ENCODE peak calls at places on chromosomes 3 and 15, in four cellular contexts. One of them, this sample, is unnamed.
A peak's percentile ranks its signal among the peaks of the same experiment; 100 is the strongest.

GRCh38 chr3:57298041-57298440 is 5.6 kb upstream of the ASB14 start:
- DNase-seq in HTR-8/SVneo: peak; percentile 30
- DNase-seq in upper lobe of left lung: no peak
- DNase-seq in stimulated activated CD8-positive, alpha-beta memory T cell treated with anti-CD3 and anti-CD28 coated beads, Interleukin-7, amount 100 ng/mL, for 1 hour: no peak
- DNase-seq in this sample: no peak

GRCh38 chr15:85639752-85640381 is 154.9 kb downstream of the KLHL25 start:
- DNase-seq in upper lobe of left lung: no peak
- DNase-seq in HTR-8/SVneo: no peak
- DNase-seq in stimulated activated CD8-positive, alpha-beta memory T cell treated with anti-CD3 and anti-CD28 coated beads, Interleukin-7, amount 100 ng/mL, for 1 hour: no peak
- DNase-seq in this sample: no peak

GRCh38 chr3:27141668-27142067 is 227.5 kb downstream of the NEK10 start:
- DNase-seq in stimulated activated CD8-positive, alpha-beta memory T cell treated with anti-CD3 and anti-CD28 coated beads, Interleukin-7, amount 100 ng/mL, for 1 hour: no peak
- DNase-seq in HTR-8/SVneo: no peak
- DNase-seq in upper lobe of left lung: no peak
- DNase-seq in this sample: no peak

GRCh38 chr3:150300847-150301517 is 107.1 kb upstream of the TSC22D2 start:
- DNase-seq in stimulated activated CD8-positive, alpha-beta memory T cell treated with anti-CD3 and anti-CD28 coated beads, Interleukin-7, amount 100 ng/mL, for 1 hour: no peak
- DNase-seq in HTR-8/SVneo: no peak
- DNase-seq in upper lobe of left lung: no peak
- DNase-seq in this sample: no peak

GRCh38 chr15:63517614-63518013 is 13.2 kb downstream of the USP3 start:
- DNase-seq in upper lobe of left lung: no peak
- DNase-seq in stimulated activated CD8-positive, alpha-beta memory T cell treated with anti-CD3 and anti-CD28 coated beads, Interleukin-7, amount 100 ng/mL, for 1 hour: no peak
- DNase-seq in HTR-8/SVneo: no peak
- DNase-seq in this sample: no peak

GRCh38 chr3:134978658-134979057 is 183.6 kb downstream of the EPHB1 start:
- DNase-seq in stimulated activated CD8-positive, alpha-beta memory T cell treated with anti-CD3 and anti-CD28 coated beads, Interleukin-7, amount 100 ng/mL, for 1 hour: no peak
- DNase-seq in HTR-8/SVneo: no peak
- DNase-seq in upper lobe of left lung: no peak
- DNase-seq in this sample: no peak

GRCh38 chr15:50764331-50765201 is 940 bp downstream of the SPPL2A start:
- DNase-seq in HTR-8/SVneo: no peak
- DNase-seq in stimulated activated CD8-positive, alpha-beta memory T cell treated with anti-CD3 and anti-CD28 coated beads, Interleukin-7, amount 100 ng/mL, for 1 hour: no peak
- DNase-seq in upper lobe of left lung: no peak
- DNase-seq in this sample: no peak

GRCh38 chr3:117036259-117036799 is 326.8 kb downstream of the TUSC7 start:
- DNase-seq in HTR-8/SVneo: no peak
- DNase-seq in upper lobe of left lung: no peak
- DNase-seq in stimulated activated CD8-positive, alpha-beta memory T cell treated with anti-CD3 and anti-CD28 coated beads, Interleukin-7, amount 100 ng/mL, for 1 hour: no peak
- DNase-seq in this sample: no peak

GRCh38 chr15:29676961-29677402 is 145.3 kb downstream of the TJP1 start:
- DNase-seq in stimulated activated CD8-positive, alpha-beta memory T cell treated with anti-CD3 and anti-CD28 coated beads, Interleukin-7, amount 100 ng/mL, for 1 hour: no peak
- DNase-seq in HTR-8/SVneo: no peak
- DNase-seq in upper lobe of left lung: no peak
- DNase-seq in this sample: no peak